ENCODE peak calls at places on chromosome 11, in six cellular contexts. U, H, L, T, I and Y are unnamed samples.

GRCh38 chr11:62595124-62595523 is 3.8 kb upstream of the TUT1 start:
- DNase-seq in U (no peak), H (no peak), L (no peak), T (no peak), I (no peak), Y (no peak)

GRCh38 chr11:111635706-111636045 is 33.4 kb downstream of the SIK2 start:
- DNase-seq in U (no peak), H (no peak), L (peak), T (no peak), I (peak), Y (no peak)

GRCh38 chr11:117511483-117511934 is 183.9 kb downstream of the CEP164 start:
- DNase-seq in U (no peak), H (no peak), L (no peak), T (no peak), I (no peak), Y (no peak)

GRCh38 chr11:113773092-113773415 is 438 bp downstream of the ZW10 start:
- DNase-seq in U (no peak), H (peak), L (peak), T (no peak), I (peak), Y (peak)

GRCh38 chr11:76385903-76386302 is 4.8 kb downstream of the GVQW3 start:
- DNase-seq in U (no peak), H (peak), L (no peak), T (no peak), I (peak), Y (no peak)

GRCh38 chr11:60925685-60926267 is 1.5 kb downstream of the TMEM132A start:
- DNase-seq in U (peak), H (no peak), L (no peak), T (no peak), I (peak), Y (no peak)

GRCh38 chr11:6319879-6320410 is 356 bp downstream of the CAVIN3 start:
- DNase-seq in U (peak), H (no peak), L (peak), T (no peak), I (peak), Y (no peak)

GRCh38 chr11:119741369-119742262 is 12.6 kb upstream of the NECTIN1 start:
- DNase-seq in U (peak), H (peak), L (peak), T (no peak), I (no peak), Y (peak)

GRCh38 chr11:34160049-34160721 is 54.8 kb downstream of the NAT10 start:
- DNase-seq in U (no peak), H (no peak), L (no peak), T (no peak), I (no peak), Y (no peak)

GRCh38 chr11:24587655-24588054 is 90.8 kb downstream of the LUZP2 start:
- DNase-seq in U (no peak), H (no peak), L (no peak), T (no peak), I (peak), Y (no peak)

GRCh38 chr11:6992457-6993431 is 27.4 kb downstream of the ZNF214 start:
- DNase-seq in U (no peak), H (no peak), L (no peak), T (no peak), I (peak), Y (no peak)

GRCh38 chr11:121024989-121025388 is 1.1 kb downstream of the TBCEL start:
- DNase-seq in U (no peak), H (peak), L (peak), T (no peak), I (peak), Y (peak)

GRCh38 chr11:126039485-126040271 is 23.0 kb downstream of the CDON start:
- DNase-seq in U (no peak), H (no peak), L (no peak), T (no peak), I (peak), Y (no peak)

GRCh38 chr11:2788751-2789140 is 89.0 kb upstream of the KCNQ1OT1 start:
- DNase-seq in U (no peak), H (no peak), L (no peak), T (no peak), I (no peak), Y (no peak)

GRCh38 chr11:70825893-70826540 is 426.4 kb downstream of the SHANK2 start:
- DNase-seq in U (no peak), H (no peak), L (no peak), T (no peak), I (no peak), Y (no peak)

GRCh38 chr11:133078591-133079179 is 453.6 kb downstream of the OPCML start:
- DNase-seq in U (peak), H (peak), L (peak), T (no peak), I (peak), Y (peak)

GRCh38 chr11:83459802-83460201 is 173.6 kb upstream of the CCDC90B start:
- DNase-seq in U (no peak), H (no peak), L (no peak), T (no peak), I (no peak), Y (no peak)

GRCh38 chr11:65471410-65471762 is 27.5 kb upstream of the MALAT1 start:
- DNase-seq in U (peak), H (peak), L (peak), T (no peak), I (peak), Y (no peak)

GRCh38 chr11:77082838-77083552 is 16.2 kb downstream of the CAPN5 start:
- DNase-seq in U (no peak), H (no peak), L (no peak), T (no peak), I (peak), Y (no peak)

GRCh38 chr11:1499261-1499890 is 12.8 kb upstream of the MOB2 start:
- DNase-seq in U (peak), H (no peak), L (no peak), T (no peak), I (no peak), Y (no peak)

GRCh38 chr11:16805942-16806341 is 67.5 kb downstream of the C11orf58 start:
- DNase-seq in U (peak), H (peak), L (no peak), T (no peak), I (peak), Y (no peak)

GRCh38 chr11:134578807-134579708 is 167.0 kb upstream of the B3GAT1 start:
- DNase-seq in U (no peak), H (peak), L (peak), T (no peak), I (no peak), Y (no peak)

GRCh38 chr11:96228472-96228871 is 114.5 kb downstream of the MAML2 start:
- DNase-seq in U (peak), H (peak), L (no peak), T (no peak), I (peak), Y (no peak)

GRCh38 chr11:12968101-12968500 is 41.0 kb upstream of the RASSF10 start:
- DNase-seq in U (no peak), H (no peak), L (no peak), T (no peak), I (no peak), Y (no peak)

GRCh38 chr11:70481625-70482528 is 83.5 kb downstream of the CTTN start:
- DNase-seq in U (peak), H (no peak), L (peak), T (no peak), I (peak), Y (no peak)

GRCh38 chr11:65613091-65613928 is 711 bp downstream of the MAP3K11 start:
- DNase-seq in U (no peak), H (no peak), L (no peak), T (no peak), I (no peak), Y (no peak)

DNA sequence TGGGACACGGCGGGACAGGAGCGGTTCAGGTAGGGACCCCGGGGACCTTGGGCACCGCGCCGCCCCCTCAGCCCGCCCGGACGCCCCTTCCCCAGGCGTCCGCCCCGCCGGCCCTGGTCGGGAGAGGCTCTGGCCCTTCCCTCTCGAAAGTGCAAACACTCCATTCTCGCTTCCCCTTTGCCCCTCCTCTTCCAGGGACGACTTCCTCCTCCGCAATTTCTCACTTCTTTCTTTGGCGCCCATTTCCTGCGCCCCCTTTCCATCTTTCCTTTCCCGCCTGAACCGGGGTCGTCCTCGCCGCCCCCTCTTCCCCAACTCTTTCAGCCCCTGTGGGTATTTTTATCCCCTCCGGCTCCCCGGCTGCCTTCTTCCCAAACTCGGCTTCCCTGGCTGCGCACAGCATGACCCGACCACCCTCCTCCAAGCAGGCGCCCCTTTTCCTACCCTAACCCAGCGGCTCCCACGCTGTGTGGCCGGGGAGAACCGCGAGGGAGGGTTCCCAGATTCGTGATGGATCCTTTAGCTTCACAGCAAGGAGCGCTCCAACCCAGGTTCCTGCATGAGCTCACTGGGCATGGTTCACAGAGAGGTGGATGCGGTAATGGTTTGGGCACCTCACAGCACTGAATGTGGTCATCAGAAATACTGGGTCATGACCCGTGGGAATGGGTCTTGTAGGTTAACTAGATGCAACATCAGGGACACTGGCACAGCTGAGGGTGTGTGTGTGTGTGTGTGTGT is 689 bp downstream of the RAB39A start:
- DNase-seq in U (peak), H (no peak), L (no peak), T (no peak), I (no peak), Y (peak)
- TF ChIP-seq BHLHE40 in U (no peak), H (no peak), L (no peak), T (no peak), I (no peak), Y (no peak)

GRCh38 chr11:99693941-99694492 is 673.3 kb downstream of the CNTN5 start:
- DNase-seq in U (peak), H (peak), L (no peak), T (no peak), I (peak), Y (no peak)
- TF ChIP-seq BHLHE40 in U (no peak), H (no peak), L (no peak), T (no peak), I (peak), Y (no peak)

GRCh38 chr11:15113381-15113780 is 1.3 kb upstream of the INSC start:
- DNase-seq in U (no peak), H (no peak), L (no peak), T (peak), I (no peak), Y (no peak)

GRCh38 chr11:15111215-15111614 is 3.5 kb upstream of the INSC start:
- DNase-seq in U (no peak), H (no peak), L (no peak), T (no peak), I (no peak), Y (no peak)

GRCh38 chr11:15115686-15116085 is 963 bp downstream of the INSC start:
- DNase-seq in U (no peak), H (no peak), L (no peak), T (no peak), I (no peak), Y (no peak)

GRCh38 chr11:15117751-15118150 is 3.0 kb downstream of the INSC start:
- DNase-seq in U (no peak), H (no peak), L (no peak), T (no peak), I (no peak), Y (no peak)

DNA sequence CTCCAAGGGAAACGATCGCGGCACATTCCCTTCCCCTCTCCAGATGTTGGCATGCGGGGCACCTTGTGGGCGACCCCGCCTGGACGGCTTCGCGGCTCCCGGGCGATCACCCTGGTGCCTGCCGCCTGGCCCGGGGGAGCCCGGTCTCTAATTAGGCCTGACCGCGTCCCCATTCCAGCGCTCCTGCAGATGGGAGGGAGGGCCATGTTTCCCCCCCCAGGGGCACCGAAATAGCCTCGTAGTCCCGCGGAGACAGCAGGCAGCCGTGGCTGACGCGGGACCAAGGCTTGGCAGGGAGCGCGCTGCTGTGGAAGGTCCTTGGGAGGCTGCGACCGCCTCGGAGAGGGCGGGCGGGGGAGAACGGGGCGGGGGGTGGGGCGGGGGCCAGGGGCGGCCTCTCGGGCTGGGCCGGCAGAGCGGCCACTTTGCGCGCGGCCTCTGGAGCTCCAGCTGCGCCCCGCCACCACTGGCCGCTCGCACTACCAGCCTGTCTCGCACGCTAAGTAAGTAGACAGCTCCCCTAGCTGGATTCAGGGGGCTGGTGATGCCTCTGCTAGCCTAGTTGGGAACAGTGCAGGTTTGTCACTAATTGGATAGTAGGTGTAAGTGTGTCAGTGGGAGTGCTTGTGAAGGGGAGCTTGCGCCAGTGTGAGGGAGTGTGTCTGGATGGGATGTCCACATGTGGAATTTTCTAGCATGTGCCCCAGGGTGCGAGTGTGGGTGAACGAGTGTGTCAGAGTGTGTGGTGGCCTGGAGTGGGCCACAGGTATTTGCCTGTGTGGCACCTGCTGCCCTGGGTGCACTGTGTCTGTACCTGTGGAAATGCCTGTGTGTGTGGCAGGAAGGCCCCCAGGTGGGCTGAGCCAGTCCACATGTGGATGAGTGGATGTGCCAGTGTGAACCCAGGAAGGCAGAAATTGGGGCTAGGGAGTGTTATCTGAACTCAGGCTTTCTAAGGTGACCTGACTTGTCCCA is at the start of gene INSC:
- DNase-seq in U (no peak), H (no peak), L (no peak), T (no peak), I (peak), Y (no peak)
- TF ChIP-seq BHLHE40 in U (no peak), H (no peak), L (no peak), T (no peak), I (no peak), Y (no peak)

GRCh38 chr11:116193321-116194114 is 579.3 kb downstream of the BUD13 start:
- DNase-seq in U (peak), H (peak), L (no peak), T (no peak), I (peak), Y (peak)
- TF ChIP-seq BHLHE40 in U (no peak), H (no peak), L (no peak), T (no peak), I (no peak), Y (no peak)

GRCh38 chr11:9780929-9781328 is 117.1 kb downstream of the SWAP70 start:
- DNase-seq in U (no peak), H (no peak), L (no peak), T (no peak), I (no peak), Y (no peak)

GRCh38 chr11:9787260-9787659 is 123.4 kb downstream of the SWAP70 start:
- DNase-seq in U (no peak), H (no peak), L (no peak), T (no peak), I (no peak), Y (no peak)

GRCh38 chr11:9787981-9788521 is 124.2 kb downstream of the SWAP70 start:
- DNase-seq in U (no peak), H (no peak), L (no peak), T (no peak), I (peak), Y (no peak)

GRCh38 chr11:9784602-9785315 is 120.9 kb downstream of the SWAP70 start:
- DNase-seq in U (no peak), H (no peak), L (peak), T (no peak), I (no peak), Y (no peak)

GRCh38 chr11:9783986-9784385 is 120.1 kb downstream of the SWAP70 start:
- DNase-seq in U (no peak), H (no peak), L (no peak), T (no peak), I (peak), Y (no peak)
- TF ChIP-seq BHLHE40 in U (no peak), H (no peak), L (no peak), T (no peak), I (no peak), Y (no peak)

DNA sequence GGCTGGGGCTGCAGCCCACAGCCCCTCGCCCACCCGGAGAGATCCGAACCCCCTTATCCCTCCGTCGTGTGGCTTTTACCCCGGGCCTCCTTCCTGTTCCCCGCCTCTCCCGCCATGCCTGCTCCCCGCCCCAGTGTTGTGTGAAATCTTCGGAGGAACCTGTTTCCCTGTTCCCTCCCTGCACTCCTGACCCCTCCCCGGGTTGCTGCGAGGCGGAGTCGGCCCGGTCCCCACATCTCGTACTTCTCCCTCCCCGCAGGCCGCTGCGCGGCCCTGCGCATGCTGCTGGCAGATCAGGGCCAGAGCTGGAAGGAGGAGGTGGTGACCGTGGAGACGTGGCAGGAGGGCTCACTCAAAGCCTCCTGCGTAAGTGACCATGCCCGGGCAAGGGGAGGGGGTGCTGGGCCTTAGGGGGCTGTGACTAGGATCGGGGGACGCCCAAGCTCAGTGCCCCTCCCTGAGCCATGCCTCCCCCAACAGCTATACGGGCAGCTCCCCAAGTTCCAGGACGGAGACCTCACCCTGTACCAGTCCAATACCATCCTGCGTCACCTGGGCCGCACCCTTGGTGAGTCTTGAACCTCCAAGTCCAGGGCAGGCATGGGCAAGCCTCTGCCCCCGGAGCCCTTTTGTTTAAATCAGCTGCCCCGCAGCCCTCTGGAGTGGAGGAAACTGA is 731 bp downstream of the GSTP1 start:
- DNase-seq in U (no peak), H (no peak), L (peak), T (no peak), I (peak), Y (peak)
- TF ChIP-seq BHLHE40 in U (no peak), H (no peak), L (no peak), T (no peak), I (no peak), Y (no peak)